ENCODE peak calls at places on chromosomes 3 and 15, in eight cellular contexts. Y is mammary epithelial cell, P is breast epithelium, H is K562, K is aorta, A is RWPE2, O is body of pancreas, N is HCT116. L is an unnamed sample.

GRCh38 chr3:190132376-190132775 is 11.7 kb upstream of the P3H2 start:
- DNase-seq in Y (no peak), N (no peak), A (no peak), K (no peak), O (no peak), H (no peak), P (no peak), L (no peak)

GRCh38 chr15:43225201-43225949 is 4.6 kb upstream of the EPB42 start:
- DNase-seq in O (peak; percentile 61), P (no peak), H (no peak), Y (peak; percentile 58), N (peak; percentile 56), A (no peak), K (no peak), L (no peak)

GRCh38 chr15:23422946-23423708 is 23.9 kb downstream of the GOLGA6L2 start:
- DNase-seq in A (peak; percentile 66), N (no peak), H (no peak), K (no peak), P (no peak), Y (no peak), O (no peak), L (no peak)

GRCh38 chr3:12473503-12473902 is 10.8 kb upstream of the TSEN2 start:
- DNase-seq in P (no peak), N (no peak), H (no peak), K (no peak), Y (no peak), O (no peak), A (peak; percentile 4), L (no peak)

GRCh38 chr15:31501536-31502157 is 175.0 kb downstream of the KLF13 start:
- DNase-seq in K (no peak), A (no peak), Y (no peak), H (no peak), O (no peak), N (no peak), P (peak; percentile 16), L (no peak)

GRCh38 chr3:189714991-189715961 is 84.1 kb downstream of the TP63 start:
- DNase-seq in N (no peak), K (no peak), O (no peak), P (no peak), H (no peak), A (no peak), Y (no peak), L (no peak)

GRCh38 chr3:122928396-122929187 is 99.0 kb downstream of the SEMA5B start:
- DNase-seq in N (no peak), H (no peak), O (no peak), Y (no peak), A (no peak), K (no peak), P (no peak), L (no peak)

GRCh38 chr3:196502775-196503181 is 790 bp downstream of the RNF168 start:
- DNase-seq in P (peak; percentile 24), K (peak; percentile 74), O (peak; percentile 73), N (no peak), A (no peak), Y (peak; percentile 83), H (peak; percentile 20), L (peak; percentile 59)

GRCh38 chr3:135908737-135909136 is 56.8 kb upstream of the PPP2R3A start:
- DNase-seq in N (no peak), H (no peak), K (no peak), A (no peak), P (no peak), O (no peak), Y (no peak), L (no peak)

GRCh38 chr15:68997930-68998777 is 16.3 kb upstream of the NOX5 start:
- DNase-seq in O (no peak), A (no peak), K (no peak), Y (no peak), P (no peak), N (no peak), H (no peak), L (no peak)

GRCh38 chr3:21188459-21188858 is 562.6 kb downstream of the ZNF385D start:
- DNase-seq in N (no peak), A (no peak), O (no peak), H (no peak), K (no peak), P (no peak), Y (no peak), L (no peak)

GRCh38 chr3:61924065-61924740 is 362.8 kb downstream of the PTPRG start:
- DNase-seq in O (no peak), P (peak; percentile 27), A (no peak), N (no peak), K (no peak), H (no peak), Y (no peak), L (no peak)

GRCh38 chr3:190281308-190282051 is 40.8 kb downstream of the CLDN1 start:
- DNase-seq in O (peak; percentile 66), P (no peak), A (no peak), K (no peak), N (no peak), H (no peak), Y (no peak), L (no peak)

GRCh38 chr3:96843505-96844203 is 29.3 kb downstream of the EPHA6 start:
- DNase-seq in K (no peak), Y (no peak), H (no peak), O (no peak), N (no peak), P (no peak), A (no peak), L (no peak)

GRCh38 chr3:52221563-52222318 is 3.7 kb downstream of the TLR9 start:
- DNase-seq in O (peak; percentile 28), P (no peak), A (peak; percentile 61), K (no peak), H (no peak), Y (no peak), N (no peak), L (peak; percentile 47)

GRCh38 chr15:57505949-57506391 is 85.7 kb upstream of the MYZAP start:
- DNase-seq in K (peak; percentile 76), H (no peak), Y (peak; percentile 69), P (peak; percentile 72), N (no peak), A (peak; percentile 90), O (peak; percentile 96), L (no peak)

DNA sequence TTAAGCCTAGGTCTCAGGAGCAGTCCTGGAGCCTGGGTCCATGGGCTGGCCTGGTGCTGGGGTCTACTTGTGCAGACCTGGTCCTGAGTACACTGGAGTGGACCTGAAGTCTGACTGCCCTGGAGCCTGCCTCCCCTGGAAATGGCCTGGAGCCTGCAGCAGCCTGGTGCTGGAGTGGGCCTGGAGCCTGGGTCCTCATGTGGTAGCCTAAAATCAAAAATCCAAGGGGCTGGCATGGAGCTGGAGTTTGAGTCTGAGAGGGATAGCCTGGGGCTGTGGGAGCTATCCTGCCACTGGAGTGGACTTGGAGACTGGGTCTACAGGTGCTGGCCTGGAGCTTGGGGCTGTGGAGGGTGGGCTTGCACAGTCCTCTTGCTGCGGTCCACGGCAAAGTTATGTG is 15.0 kb downstream of the FAM227B start:
- DNase-seq in A (no peak), K (no peak), H (no peak), O (no peak), Y (no peak), N (no peak), P (no peak), L (no peak)
- H3K4me1 ChIP-seq in A (no peaks in the 10 kb centered on the region), K (no peaks in the 10 kb centered on the region), H (no peaks in the 10 kb centered on the region), O (no peaks in the 10 kb centered on the region), Y (no peaks in the 10 kb centered on the region), N (no peaks in the 10 kb centered on the region), P (no peaks in the 10 kb centered on the region), L (no peaks in the 10 kb centered on the region)

DNA sequence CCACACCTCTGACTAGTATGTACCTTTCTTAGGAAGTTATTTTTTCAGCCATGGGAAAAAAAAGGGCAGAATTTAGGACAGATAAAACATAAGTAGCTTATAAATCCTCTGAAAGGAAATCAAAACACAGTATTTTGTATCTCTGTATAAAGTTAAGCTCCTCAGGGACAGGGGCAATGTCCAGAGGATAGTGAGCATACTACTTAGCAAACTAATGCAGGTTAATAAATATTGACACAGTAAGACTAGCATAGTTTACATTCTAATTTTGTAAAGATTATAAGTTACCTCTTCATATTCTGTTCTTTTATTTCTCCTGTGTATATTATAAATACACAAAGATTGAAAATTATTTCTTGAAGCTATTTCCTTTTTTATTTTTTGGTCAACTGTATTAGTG is 2.1 kb downstream of the UBE3A start:
- DNase-seq in K (no peak), Y (no peak), P (no peak), A (no peak), N (no peak), O (no peak), H (no peak), L (no peak)
- H3K4me1 ChIP-seq in K (peaks cover 7% of the 10 kb centered on the region), Y (peaks cover 7% of the 10 kb centered on the region), P (peaks cover 27% of the 10 kb centered on the region), A (peaks cover 22% of the 10 kb centered on the region), N (peaks cover 9% of the 10 kb centered on the region), O (peaks cover 29% of the 10 kb centered on the region), H (peaks cover 5% of the 10 kb centered on the region), L (peaks cover 12% of the 10 kb centered on the region)

GRCh38 chr3:187215460-187215859 is 18.2 kb downstream of the RTP1 start:
- DNase-seq in A (no peak), P (no peak), O (no peak), H (no peak), Y (no peak), N (no peak), K (no peak), L (no peak)
- H3K4me1 ChIP-seq in A (no peaks in the 10 kb centered on the region), P (no peaks in the 10 kb centered on the region), O (peaks cover 8% of the 10 kb centered on the region), H (peaks cover 7% of the 10 kb centered on the region), Y (peaks cover 10% of the 10 kb centered on the region), N (no peaks in the 10 kb centered on the region), K (no peaks in the 10 kb centered on the region), L (no peaks in the 10 kb centered on the region)

GRCh38 chr15:101203029-101203428 is 48.8 kb downstream of the CHSY1 start:
- DNase-seq in O (no peak), P (no peak), H (no peak), A (no peak), K (no peak), N (no peak), Y (no peak), L (no peak)
- H3K4me1 ChIP-seq in O (peaks cover 7% of the 10 kb centered on the region), P (peaks cover 5% of the 10 kb centered on the region), H (no peaks in the 10 kb centered on the region), A (peaks cover 54% of the 10 kb centered on the region), K (peaks cover 2% of the 10 kb centered on the region), N (peaks cover 14% of the 10 kb centered on the region), Y (peaks cover 31% of the 10 kb centered on the region), L (peaks cover 6% of the 10 kb centered on the region)

L was measured in effector memory CD4-positive, alpha-beta T cell.